ENCODE peak calls at places on chromosomes 16 and 17, in six cellular contexts. One of them, this sample, is unnamed.

GRCh38 chr16:75379339-75379738 is 54.0 kb downstream of the CFDP1 start:
- DNase-seq in NCI-H1930: no peak
- DNase-seq in hepatocyte: no peak
- DNase-seq in BE2C: no peak
- DNase-seq in T-helper 1 cell: no peak
- DNase-seq in NCI-H345: no peak
- DNase-seq in this sample: no peak

GRCh38 chr17:78694805-78695531 is 87.1 kb downstream of the CYTH1 start:
- DNase-seq in NCI-H1930: no peak
- DNase-seq in T-helper 1 cell: no peak
- DNase-seq in BE2C: no peak
- DNase-seq in hepatocyte: no peak
- DNase-seq in NCI-H345: no peak
- DNase-seq in this sample: no peak

GRCh38 chr16:50137268-50137667 is 15.8 kb upstream of the TENT4B start:
- DNase-seq in T-helper 1 cell: no peak
- DNase-seq in NCI-H1930: no peak
- DNase-seq in BE2C: no peak
- DNase-seq in NCI-H345: no peak
- DNase-seq in hepatocyte: no peak
- DNase-seq in this sample: no peak

GRCh38 chr17:72126575-72127486 is 6.0 kb downstream of the SOX9 start:
- DNase-seq in BE2C: peak; percentile 52
- DNase-seq in T-helper 1 cell: no peak
- DNase-seq in NCI-H345: no peak
- DNase-seq in hepatocyte: peak; percentile 53
- DNase-seq in NCI-H1930: no peak
- DNase-seq in this sample: peak; percentile 95

GRCh38 chr17:14307560-14308024 is 6.7 kb downstream of the HS3ST3B1 start:
- DNase-seq in T-helper 1 cell: no peak
- DNase-seq in NCI-H1930: no peak
- DNase-seq in hepatocyte: no peak
- DNase-seq in BE2C: no peak
- DNase-seq in NCI-H345: no peak
- DNase-seq in this sample: peak; percentile 42

GRCh38 chr16:17266606-17267313 is 204.0 kb downstream of the XYLT1 start:
- DNase-seq in hepatocyte: no peak
- DNase-seq in NCI-H1930: no peak
- DNase-seq in T-helper 1 cell: no peak
- DNase-seq in NCI-H345: no peak
- DNase-seq in BE2C: no peak
- DNase-seq in this sample: no peak

GRCh38 chr16:346587-346986 is 5.9 kb downstream of the AXIN1 start:
- DNase-seq in NCI-H1930: no peak
- DNase-seq in T-helper 1 cell: no peak
- DNase-seq in NCI-H345: no peak
- DNase-seq in BE2C: no peak
- DNase-seq in hepatocyte: no peak
- DNase-seq in this sample: no peak

GRCh38 chr17:2034157-2034556 is 4.2 kb downstream of the DPH1 start:
- DNase-seq in T-helper 1 cell: no peak
- DNase-seq in BE2C: no peak
- DNase-seq in NCI-H1930: no peak
- DNase-seq in NCI-H345: no peak
- DNase-seq in hepatocyte: no peak
- DNase-seq in this sample: no peak

GRCh38 chr17:43803758-43804157 is 23.5 kb downstream of the CFAP97D1 start:
- DNase-seq in NCI-H345: no peak
- DNase-seq in NCI-H1930: no peak
- DNase-seq in BE2C: no peak
- DNase-seq in hepatocyte: no peak
- DNase-seq in T-helper 1 cell: no peak
- DNase-seq in this sample: peak; percentile 24

GRCh38 chr17:27294689-27295630 is 1.0 kb downstream of the WSB1 start:
- DNase-seq in NCI-H1930: no peak
- DNase-seq in hepatocyte: peak; percentile 89
- DNase-seq in T-helper 1 cell: peak; percentile 41
- DNase-seq in BE2C: peak; percentile 15
- DNase-seq in NCI-H345: peak; percentile 39
- DNase-seq in this sample: peak; percentile 31

GRCh38 chr16:23128056-23128455 is 21.2 kb downstream of the USP31 start:
- DNase-seq in NCI-H1930: no peak
- DNase-seq in NCI-H345: no peak
- DNase-seq in T-helper 1 cell: no peak
- DNase-seq in hepatocyte: no peak
- DNase-seq in BE2C: no peak
- DNase-seq in this sample: no peak

GRCh38 chr17:48412841-48413240 is 17.2 kb downstream of the SKAP1 start:
- DNase-seq in hepatocyte: no peak
- DNase-seq in T-helper 1 cell: no peak
- DNase-seq in NCI-H345: no peak
- DNase-seq in BE2C: no peak
- DNase-seq in NCI-H1930: no peak
- DNase-seq in this sample: no peak

GRCh38 chr17:80862341-80862969 is 129.2 kb upstream of the CHMP6 start:
- DNase-seq in BE2C: peak; percentile 46
- DNase-seq in NCI-H1930: no peak
- DNase-seq in T-helper 1 cell: no peak
- DNase-seq in NCI-H345: peak; percentile 48
- DNase-seq in hepatocyte: no peak
- DNase-seq in this sample: no peak

GRCh38 chr16:12208341-12209035 is 232.0 kb downstream of the SNX29 start:
- DNase-seq in hepatocyte: no peak
- DNase-seq in NCI-H345: no peak
- DNase-seq in BE2C: no peak
- DNase-seq in T-helper 1 cell: no peak
- DNase-seq in NCI-H1930: no peak
- DNase-seq in this sample: no peak

GRCh38 chr17:62641101-62641500 is 13.6 kb downstream of the MRC2 start:
- DNase-seq in NCI-H1930: no peak
- DNase-seq in T-helper 1 cell: no peak
- DNase-seq in NCI-H345: no peak
- DNase-seq in BE2C: no peak
- DNase-seq in hepatocyte: no peak
- DNase-seq in this sample: no peak

GRCh38 chr17:54754560-54754959 is 146.1 kb upstream of the TOM1L1 start:
- DNase-seq in NCI-H345: no peak
- DNase-seq in BE2C: peak; percentile 12
- DNase-seq in NCI-H1930: no peak
- DNase-seq in T-helper 1 cell: no peak
- DNase-seq in hepatocyte: no peak
- DNase-seq in this sample: peak; percentile 16

GRCh38 chr17:31431098-31431794 is 39.8 kb downstream of the RAB11FIP4 start:
- DNase-seq in NCI-H345: no peak
- DNase-seq in T-helper 1 cell: no peak
- DNase-seq in NCI-H1930: no peak
- DNase-seq in hepatocyte: no peak
- DNase-seq in BE2C: no peak
- DNase-seq in this sample: no peak

GRCh38 chr17:57948555-57949420 is 6.4 kb downstream of the CUEDC1 start:
- DNase-seq in NCI-H345: no peak
- DNase-seq in T-helper 1 cell: no peak
- DNase-seq in BE2C: no peak
- DNase-seq in hepatocyte: peak; percentile 70
- DNase-seq in NCI-H1930: no peak
- DNase-seq in this sample: no peak

GRCh38 chr17:77416096-77416713 is 275.4 kb downstream of the SEC14L1 start:
- DNase-seq in hepatocyte: no peak
- DNase-seq in NCI-H1930: no peak
- DNase-seq in NCI-H345: no peak
- DNase-seq in T-helper 1 cell: no peak
- DNase-seq in BE2C: no peak
- DNase-seq in this sample: no peak

GRCh38 chr17:80593171-80593570 is 48.5 kb downstream of the RPTOR start:
- DNase-seq in BE2C: no peak
- DNase-seq in NCI-H345: no peak
- DNase-seq in hepatocyte: no peak
- DNase-seq in NCI-H1930: no peak
- DNase-seq in T-helper 1 cell: no peak
- DNase-seq in this sample: no peak

GRCh38 chr17:64781013-64781392 is 118.9 kb upstream of the SMURF2 start:
- DNase-seq in hepatocyte: no peak
- DNase-seq in T-helper 1 cell: no peak
- DNase-seq in NCI-H345: no peak
- DNase-seq in NCI-H1930: no peak
- DNase-seq in BE2C: no peak
- DNase-seq in this sample: no peak

GRCh38 chr17:382644-383533 is 30.3 kb upstream of the RPH3AL start:
- DNase-seq in hepatocyte: peak; percentile 92
- DNase-seq in NCI-H345: no peak
- DNase-seq in T-helper 1 cell: no peak
- DNase-seq in BE2C: peak; percentile 39
- DNase-seq in NCI-H1930: no peak
- DNase-seq in this sample: peak; percentile 65

GRCh38 chr17:72187544-72187943 is 66.7 kb downstream of the SOX9 start:
- DNase-seq in NCI-H345: peak; percentile 14
- DNase-seq in NCI-H1930: no peak
- DNase-seq in hepatocyte: no peak
- DNase-seq in BE2C: no peak
- DNase-seq in T-helper 1 cell: no peak
- DNase-seq in this sample: no peak

GRCh38 chr17:17254026-17254425 is 17.1 kb upstream of the FLCN start:
- DNase-seq in hepatocyte: no peak
- DNase-seq in T-helper 1 cell: no peak
- DNase-seq in NCI-H1930: no peak
- DNase-seq in BE2C: no peak
- DNase-seq in NCI-H345: no peak
- DNase-seq in this sample: no peak

GRCh38 chr17:78307887-78308633 is 51.8 kb downstream of the SOCS3 start:
- DNase-seq in hepatocyte: peak; percentile 6
- DNase-seq in T-helper 1 cell: no peak
- DNase-seq in BE2C: peak; percentile 50
- DNase-seq in NCI-H1930: no peak
- DNase-seq in NCI-H345: no peak
- DNase-seq in this sample: peak; percentile 60

GRCh38 chr17:55783684-55784245 is 32.9 kb downstream of the PCTP start:
- DNase-seq in hepatocyte: peak; percentile 57
- DNase-seq in BE2C: peak; percentile 46
- DNase-seq in NCI-H345: no peak
- DNase-seq in T-helper 1 cell: no peak
- DNase-seq in NCI-H1930: no peak
- DNase-seq in this sample: no peak

GRCh38 chr16:23511731-23512130 is 1.4 kb upstream of the GGA2 start:
- DNase-seq in NCI-H345: no peak
- DNase-seq in hepatocyte: no peak
- DNase-seq in T-helper 1 cell: no peak
- DNase-seq in NCI-H1930: no peak
- DNase-seq in BE2C: no peak
- DNase-seq in this sample: no peak

GRCh38 chr17:79843917-79844815 is 4.9 kb upstream of the CBX4 start:
- DNase-seq in BE2C: peak; percentile 56
- DNase-seq in NCI-H345: peak; percentile 41
- DNase-seq in hepatocyte: peak; percentile 89
- DNase-seq in NCI-H1930: no peak
- DNase-seq in T-helper 1 cell: no peak
- DNase-seq in this sample: no peak

GRCh38 chr16:61148930-61149329 is 887.3 kb downstream of the CDH8 start:
- DNase-seq in hepatocyte: no peak
- DNase-seq in NCI-H1930: no peak
- DNase-seq in T-helper 1 cell: no peak
- DNase-seq in NCI-H345: no peak
- DNase-seq in BE2C: no peak
- DNase-seq in this sample: peak; percentile 7

GRCh38 chr17:73548620-73549311 is 95.5 kb downstream of the SDK2 start:
- DNase-seq in T-helper 1 cell: no peak
- DNase-seq in hepatocyte: no peak
- DNase-seq in BE2C: no peak
- DNase-seq in NCI-H345: no peak
- DNase-seq in NCI-H1930: no peak
- DNase-seq in this sample: no peak